ENCODE peak calls at places on chromosomes 12 and 14, in six cellular contexts. One of them, this sample, is unnamed.

GRCh38 chr14:72685456-72685855 is 208.4 kb downstream of the DPF3 start:
- DNase-seq in fibroblast of pulmonary artery: no peak
- DNase-seq in HuH-7.5: no peak
- DNase-seq in BJ: no peak
- DNase-seq in epithelial cell of esophagus: no peak
- DNase-seq in Caki2: no peak
- DNase-seq in this sample: no peak

GRCh38 chr12:7460375-7461259 is 16.7 kb upstream of the CD163L1 start:
- DNase-seq in epithelial cell of esophagus: peak; percentile 66
- DNase-seq in HuH-7.5: no peak
- DNase-seq in BJ: no peak
- DNase-seq in Caki2: peak; percentile 36
- DNase-seq in fibroblast of pulmonary artery: peak; percentile 68
- DNase-seq in this sample: no peak

GRCh38 chr12:13000616-13000934 is 510 bp upstream of the HEBP1 start:
- DNase-seq in BJ: no peak
- DNase-seq in epithelial cell of esophagus: no peak
- DNase-seq in fibroblast of pulmonary artery: no peak
- DNase-seq in HuH-7.5: peak; percentile 51
- DNase-seq in Caki2: peak; percentile 77
- DNase-seq in this sample: no peak

GRCh38 chr12:93922583-93923006 is 225.8 kb upstream of the PLXNC1 start:
- DNase-seq in HuH-7.5: no peak
- DNase-seq in epithelial cell of esophagus: no peak
- DNase-seq in fibroblast of pulmonary artery: no peak
- DNase-seq in BJ: no peak
- DNase-seq in Caki2: no peak
- DNase-seq in this sample: no peak

GRCh38 chr12:56119361-56119796 is 1.3 kb downstream of the ZC3H10 start:
- DNase-seq in epithelial cell of esophagus: peak; percentile 87
- DNase-seq in BJ: peak; percentile 87
- DNase-seq in fibroblast of pulmonary artery: peak; percentile 97
- DNase-seq in Caki2: peak; percentile 77
- DNase-seq in HuH-7.5: peak; percentile 95
- DNase-seq in this sample: no peak

GRCh38 chr12:87982208-87982607 is 47.0 kb downstream of the C12orf50 start:
- DNase-seq in fibroblast of pulmonary artery: peak; percentile 12
- DNase-seq in Caki2: no peak
- DNase-seq in epithelial cell of esophagus: no peak
- DNase-seq in HuH-7.5: no peak
- DNase-seq in BJ: no peak
- DNase-seq in this sample: no peak

GRCh38 chr12:51661836-51662235 is 70.8 kb downstream of the SCN8A start:
- DNase-seq in HuH-7.5: no peak
- DNase-seq in BJ: no peak
- DNase-seq in Caki2: no peak
- DNase-seq in fibroblast of pulmonary artery: no peak
- DNase-seq in epithelial cell of esophagus: no peak
- DNase-seq in this sample: no peak

GRCh38 chr12:32698285-32698684 is 19.2 kb downstream of the DNM1L start:
- DNase-seq in fibroblast of pulmonary artery: no peak
- DNase-seq in BJ: no peak
- DNase-seq in epithelial cell of esophagus: no peak
- DNase-seq in HuH-7.5: no peak
- DNase-seq in Caki2: no peak
- DNase-seq in this sample: no peak

GRCh38 chr14:44149597-44149996 is 357.5 kb downstream of the FSCB start:
- DNase-seq in BJ: no peak
- DNase-seq in HuH-7.5: peak; percentile 11
- DNase-seq in epithelial cell of esophagus: peak; percentile 43
- DNase-seq in fibroblast of pulmonary artery: peak; percentile 33
- DNase-seq in Caki2: peak; percentile 14
- DNase-seq in this sample: no peak

GRCh38 chr12:1842905-1843640 is 22.7 kb downstream of the LRTM2 start:
- DNase-seq in Caki2: no peak
- DNase-seq in fibroblast of pulmonary artery: no peak
- DNase-seq in epithelial cell of esophagus: no peak
- DNase-seq in BJ: no peak
- DNase-seq in HuH-7.5: no peak
- DNase-seq in this sample: no peak

GRCh38 chr12:78385541-78385940 is 479.0 kb upstream of the SYT1 start:
- DNase-seq in fibroblast of pulmonary artery: no peak
- DNase-seq in HuH-7.5: no peak
- DNase-seq in BJ: no peak
- DNase-seq in Caki2: no peak
- DNase-seq in epithelial cell of esophagus: peak; percentile 53
- DNase-seq in this sample: no peak

GRCh38 chr14:74478996-74479635 is 14.0 kb downstream of the NPC2 start:
- DNase-seq in fibroblast of pulmonary artery: peak; percentile 54
- DNase-seq in epithelial cell of esophagus: peak; percentile 38
- DNase-seq in BJ: no peak
- DNase-seq in HuH-7.5: peak; percentile 22
- DNase-seq in Caki2: peak; percentile 11
- DNase-seq in this sample: no peak

GRCh38 chr12:99157946-99158345 is 489.6 kb upstream of the GARIN6 start:
- DNase-seq in BJ: no peak
- DNase-seq in HuH-7.5: no peak
- DNase-seq in epithelial cell of esophagus: peak; percentile 12
- DNase-seq in Caki2: peak; percentile 54
- DNase-seq in fibroblast of pulmonary artery: no peak
- DNase-seq in this sample: no peak

GRCh38 chr12:44507471-44507870 is 368.6 kb downstream of the NELL2 start:
- DNase-seq in HuH-7.5: no peak
- DNase-seq in BJ: no peak
- DNase-seq in Caki2: no peak
- DNase-seq in epithelial cell of esophagus: no peak
- DNase-seq in fibroblast of pulmonary artery: no peak
- DNase-seq in this sample: no peak

GRCh38 chr12:1634149-1634548 is 5.1 kb downstream of the WNT5B start:
- DNase-seq in Caki2: no peak
- DNase-seq in BJ: no peak
- DNase-seq in fibroblast of pulmonary artery: no peak
- DNase-seq in epithelial cell of esophagus: no peak
- DNase-seq in HuH-7.5: no peak
- DNase-seq in this sample: no peak

GRCh38 chr14:99150236-99150635 is 121.8 kb downstream of the BCL11B start:
- DNase-seq in BJ: no peak
- DNase-seq in Caki2: no peak
- DNase-seq in epithelial cell of esophagus: no peak
- DNase-seq in fibroblast of pulmonary artery: no peak
- DNase-seq in HuH-7.5: no peak
- DNase-seq in this sample: no peak

GRCh38 chr12:121600702-121601336 is 20.0 kb upstream of the KDM2B start:
- DNase-seq in epithelial cell of esophagus: no peak
- DNase-seq in BJ: no peak
- DNase-seq in Caki2: no peak
- DNase-seq in fibroblast of pulmonary artery: no peak
- DNase-seq in HuH-7.5: no peak
- DNase-seq in this sample: no peak

GRCh38 chr12:7112041-7112440 is 3.0 kb upstream of the C1RL start:
- DNase-seq in HuH-7.5: no peak
- DNase-seq in Caki2: no peak
- DNase-seq in fibroblast of pulmonary artery: peak; percentile 35
- DNase-seq in epithelial cell of esophagus: no peak
- DNase-seq in BJ: no peak
- DNase-seq in this sample: no peak

GRCh38 chr12:90801776-90802175 is 153.2 kb downstream of the CCER1 start:
- DNase-seq in HuH-7.5: no peak
- DNase-seq in fibroblast of pulmonary artery: peak; percentile 44
- DNase-seq in epithelial cell of esophagus: peak; percentile 74
- DNase-seq in Caki2: no peak
- DNase-seq in BJ: no peak
- DNase-seq in this sample: no peak

GRCh38 chr12:68913682-68914081 is 19.3 kb downstream of the CPM start:
- DNase-seq in Caki2: no peak
- DNase-seq in HuH-7.5: no peak
- DNase-seq in fibroblast of pulmonary artery: peak; percentile 54
- DNase-seq in BJ: no peak
- DNase-seq in epithelial cell of esophagus: no peak
- DNase-seq in this sample: no peak

GRCh38 chr14:93880025-93880820 is 46.9 kb upstream of the FAM181A start:
- DNase-seq in HuH-7.5: no peak
- DNase-seq in epithelial cell of esophagus: no peak
- DNase-seq in Caki2: no peak
- DNase-seq in BJ: no peak
- DNase-seq in fibroblast of pulmonary artery: no peak
- DNase-seq in this sample: no peak

GRCh38 chr12:11162494-11162893 is 8.5 kb upstream of the SMIM10L1 start:
- DNase-seq in epithelial cell of esophagus: peak; percentile 11
- DNase-seq in BJ: no peak
- DNase-seq in fibroblast of pulmonary artery: no peak
- DNase-seq in Caki2: no peak
- DNase-seq in HuH-7.5: no peak
- DNase-seq in this sample: no peak

GRCh38 chr12:32043928-32044549 is 62.6 kb upstream of the BICD1 start:
- DNase-seq in HuH-7.5: no peak
- DNase-seq in fibroblast of pulmonary artery: no peak
- DNase-seq in BJ: no peak
- DNase-seq in Caki2: peak; percentile 46
- DNase-seq in epithelial cell of esophagus: peak; percentile 50
- DNase-seq in this sample: no peak

GRCh38 chr12:128755565-128755964 is 68.2 kb downstream of the SLC15A4 start:
- DNase-seq in HuH-7.5: no peak
- DNase-seq in epithelial cell of esophagus: peak; percentile 26
- DNase-seq in BJ: no peak
- DNase-seq in fibroblast of pulmonary artery: no peak
- DNase-seq in Caki2: peak; percentile 30
- DNase-seq in this sample: no peak

GRCh38 chr14:31819281-31819680 is 257.8 kb upstream of the ARHGAP5 start:
- DNase-seq in epithelial cell of esophagus: no peak
- DNase-seq in BJ: no peak
- DNase-seq in Caki2: no peak
- DNase-seq in fibroblast of pulmonary artery: no peak
- DNase-seq in HuH-7.5: no peak
- DNase-seq in this sample: no peak

GRCh38 chr14:71163842-71164500 is 256.7 kb downstream of the PCNX1 start:
- DNase-seq in epithelial cell of esophagus: no peak
- DNase-seq in HuH-7.5: no peak
- DNase-seq in BJ: no peak
- DNase-seq in fibroblast of pulmonary artery: no peak
- DNase-seq in Caki2: no peak
- DNase-seq in this sample: no peak

GRCh38 chr12:47601071-47601470 is 104.8 kb downstream of the RPAP3 start:
- DNase-seq in Caki2: no peak
- DNase-seq in epithelial cell of esophagus: no peak
- DNase-seq in HuH-7.5: no peak
- DNase-seq in BJ: no peak
- DNase-seq in fibroblast of pulmonary artery: no peak
- DNase-seq in this sample: no peak

GRCh38 chr14:82854851-82855250 is 1321.2 kb upstream of the SEL1L start:
- DNase-seq in Caki2: no peak
- DNase-seq in HuH-7.5: no peak
- DNase-seq in fibroblast of pulmonary artery: no peak
- DNase-seq in epithelial cell of esophagus: no peak
- DNase-seq in BJ: no peak
- DNase-seq in this sample: no peak

GRCh38 chr12:47267571-47267970 is 187.8 kb upstream of the AMIGO2 start:
- DNase-seq in Caki2: no peak
- DNase-seq in HuH-7.5: no peak
- DNase-seq in epithelial cell of esophagus: peak; percentile 98
- DNase-seq in BJ: no peak
- DNase-seq in fibroblast of pulmonary artery: no peak
- DNase-seq in this sample: no peak

GRCh38 chr14:81565441-81566290 is 32.0 kb upstream of the SEL1L start:
- DNase-seq in BJ: no peak
- DNase-seq in fibroblast of pulmonary artery: peak; percentile 20
- DNase-seq in Caki2: no peak
- DNase-seq in HuH-7.5: peak; percentile 10
- DNase-seq in epithelial cell of esophagus: peak; percentile 59
- DNase-seq in this sample: no peak

GRCh38 chr14:100694579-100695422 is 31.9 kb upstream of the DLK1 start:
- DNase-seq in Caki2: no peak
- DNase-seq in BJ: no peak
- DNase-seq in HuH-7.5: no peak
- DNase-seq in epithelial cell of esophagus: no peak
- DNase-seq in fibroblast of pulmonary artery: no peak
- DNase-seq in this sample: no peak

GRCh38 chr12:54993181-54993835 is 8.7 kb upstream of the TESPA1 start:
- DNase-seq in Caki2: peak; percentile 56
- DNase-seq in epithelial cell of esophagus: peak; percentile 67
- DNase-seq in HuH-7.5: peak; percentile 45
- DNase-seq in fibroblast of pulmonary artery: peak; percentile 77
- DNase-seq in BJ: no peak
- DNase-seq in this sample: no peak

GRCh38 chr12:103858953-103859601 is 18.0 kb upstream of the NT5DC3 start:
- DNase-seq in BJ: peak; percentile 97
- DNase-seq in Caki2: peak; percentile 89
- DNase-seq in fibroblast of pulmonary artery: peak; percentile 93
- DNase-seq in HuH-7.5: no peak
- DNase-seq in epithelial cell of esophagus: peak; percentile 97
- DNase-seq in this sample: no peak

GRCh38 chr12:72017054-72017651 is 78.5 kb downstream of the TPH2 start:
- DNase-seq in HuH-7.5: peak; percentile 31
- DNase-seq in BJ: peak; percentile 26
- DNase-seq in Caki2: peak; percentile 78
- DNase-seq in fibroblast of pulmonary artery: peak; percentile 81
- DNase-seq in epithelial cell of esophagus: peak; percentile 74
- DNase-seq in this sample: no peak

This sample was measured in esophagus squamous epithelium.